ENCODE peak calls at places on chromosome 18, in four cellular contexts. L is HepG2, P is SK-N-SH, A is GM12878. S is an unnamed sample. For H3K4me1, the result is how much of the 10 kb centered on the place peaks cover.

GRCh38 chr18:33838084-33838483 is 260.1 kb downstream of the ASXL3 start:
- DNase-seq in L (no peak), P (no peak), A (no peak), S (no peak)

GRCh38 chr18:62413189-62413588 is 88.1 kb downstream of the TNFRSF11A start:
- DNase-seq in L (no peak), P (no peak), A (no peak), S (no peak)

GRCh38 chr18:23538040-23538439 is 34.7 kb downstream of the RMC1 start:
- DNase-seq in L (no peak), P (no peak), A (no peak), S (no peak)

GRCh38 chr18:79684283-79684631 is 4.7 kb downstream of the CTDP1 start:
- DNase-seq in L (no peak), P (no peak), A (no peak), S (no peak)

GRCh38 chr18:12046751-12047335 is 46.8 kb upstream of the ANKRD62 start:
- DNase-seq in L (no peak), P (no peak), A (no peak), S (no peak)

GRCh38 chr18:75344161-75344560 is 83.3 kb downstream of the SMIM21 start:
- DNase-seq in L (no peak), P (no peak), A (no peak), S (no peak)

GRCh38 chr18:9987355-9987754 is 73.5 kb downstream of the VAPA start:
- DNase-seq in L (no peak), P (no peak), A (no peak), S (no peak)

GRCh38 chr18:45119888-45120287 is 439.2 kb downstream of the SETBP1 start:
- DNase-seq in L (no peak), P (peak), A (no peak), S (no peak)

GRCh38 chr18:6120820-6121279 is 225.5 kb upstream of the TMEM200C start:
- DNase-seq in L (no peak), P (no peak), A (no peak), S (no peak)

GRCh38 chr18:63285332-63285731 is 34.2 kb downstream of the BCL2 start:
- DNase-seq in L (no peak), P (no peak), A (peak), S (no peak)

GRCh38 chr18:12234451-12235190 is 19.5 kb upstream of the CIDEA start:
- DNase-seq in L (no peak), P (no peak), A (no peak), S (no peak)

GRCh38 chr18:27887287-27887686 is 289.6 kb downstream of the CDH2 start:
- DNase-seq in L (no peak), P (no peak), A (no peak), S (no peak)

GRCh38 chr18:79424008-79424565 is 28.4 kb downstream of the NFATC1 start:
- DNase-seq in L (no peak), P (no peak), A (no peak), S (no peak)

GRCh38 chr18:37684590-37684989 is 119.0 kb upstream of the CELF4 start:
- DNase-seq in L (no peak), P (no peak), A (no peak), S (no peak)

GRCh38 chr18:68448736-68449135 is 266.2 kb downstream of the TMX3 start:
- DNase-seq in L (no peak), P (no peak), A (no peak), S (no peak)

GRCh38 chr18:41845563-41845962 is 109.5 kb upstream of the PIK3C3 start:
- DNase-seq in L (no peak), P (no peak), A (no peak), S (no peak)

GRCh38 chr18:36130039-36130831 is 536 bp downstream of the ELP2 start:
- DNase-seq in L (no peak), P (peak), A (no peak), S (no peak)

DNA sequence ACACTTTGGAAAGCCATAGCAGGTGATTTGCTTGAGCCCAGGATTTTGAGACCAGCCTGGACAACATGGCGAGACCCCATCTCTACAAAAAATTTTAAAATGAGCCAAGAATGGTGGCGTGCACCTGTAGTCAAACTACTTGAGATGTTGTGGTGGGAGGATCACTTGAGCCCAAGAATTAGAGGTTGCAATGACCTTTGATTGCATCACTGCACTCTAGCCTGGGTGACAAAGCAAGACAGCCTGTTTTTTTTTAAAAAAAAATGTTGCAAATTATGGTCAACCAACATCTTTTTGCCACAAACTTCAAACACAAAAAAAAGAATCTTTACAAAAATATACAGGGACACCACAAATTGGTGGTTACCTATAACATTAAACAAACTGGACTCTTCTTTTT is 40.3 kb downstream of the MEX3C start:
- DNase-seq in L (no peak), P (no peak), A (no peak), S (no peak)
- H3K4me1 ChIP-seq in L (under half), P (under half), A (under half), S (under half)

GRCh38 chr18:13486686-13487085 is 239.7 kb downstream of the FAM210A start:
- DNase-seq in L (no peak), P (no peak), A (no peak), S (no peak)
- TF ChIP-seq PBX3 in L (no peak), P (no peak), A (no peak), S (no peak)

GRCh38 chr18:58993260-58993659 is 128.6 kb downstream of the ZNF532 start:
- DNase-seq in L (no peak), P (no peak), A (no peak), S (peak)
- H3K4me1 ChIP-seq in L (under half), P (half or more), A (under half), S (half or more)

GRCh38 chr18:48022021-48022420 is 91.6 kb upstream of the SMAD2 start:
- DNase-seq in L (no peak), P (no peak), A (no peak), S (no peak)

GRCh38 chr18:48018806-48019295 is 88.4 kb upstream of the SMAD2 start:
- DNase-seq in L (no peak), P (no peak), A (no peak), S (no peak)

GRCh38 chr18:48019557-48019956 is 89.1 kb upstream of the SMAD2 start:
- DNase-seq in L (no peak), P (no peak), A (no peak), S (no peak)

GRCh38 chr18:48021273-48021914 is 90.9 kb upstream of the SMAD2 start:
- DNase-seq in L (no peak), P (no peak), A (no peak), S (no peak)

GRCh38 chr18:48020337-48021250 is 90.1 kb upstream of the SMAD2 start:
- DNase-seq in L (no peak), P (no peak), A (no peak), S (no peak)
- TF ChIP-seq PBX3 in L (no peak), P (no peak), A (no peak), S (no peak)

GRCh38 chr18:48913723-48914122 is 37.0 kb downstream of the SMAD7 start:
- DNase-seq in L (no peak), P (no peak), A (no peak), S (no peak)
- H3K4me1 ChIP-seq in L (under half), P (under half), A (under half), S (under half)

GRCh38 chr18:32470713-32471633 is at the start of gene GAREM1:
- DNase-seq in L (peak), P (peak), A (peak), S (peak)

GRCh38 chr18:32469691-32470131 is 971 bp downstream of the GAREM1 start:
- DNase-seq in L (no peak), P (no peak), A (no peak), S (no peak)

GRCh38 chr18:32468147-32468845 is 2.4 kb downstream of the GAREM1 start:
- DNase-seq in L (no peak), P (no peak), A (no peak), S (no peak)

GRCh38 chr18:32470136-32470712 is 458 bp downstream of the GAREM1 start:
- DNase-seq in L (no peak), P (no peak), A (no peak), S (peak)

GRCh38 chr18:32469190-32469611 is 1.5 kb downstream of the GAREM1 start:
- DNase-seq in L (peak), P (peak), A (no peak), S (peak)
- TF ChIP-seq PBX3 in L (no peak), P (no peak), A (no peak), S (no peak)

GRCh38 chr18:48552130-48552529 is 13.3 kb downstream of the CTIF start:
- DNase-seq in L (no peak), P (no peak), A (no peak), S (no peak)
- H3K4me1 ChIP-seq in L (under half), P (under half), A (under half), S (under half)

GRCh38 chr18:70907673-70908072 is 618.8 kb downstream of the SOCS6 start:
- DNase-seq in L (no peak), P (no peak), A (no peak), S (peak)
- TF ChIP-seq PBX3 in L (no peak), P (no peak), A (no peak), S (no peak)

S was measured in A549.